ENCODE peak calls at places on chromosomes 12 and 14, in six cellular contexts. S, U, M, Z, T and K are unnamed samples. For H3K4me1, the result is how much of the 10 kb centered on the place peaks cover.

GRCh38 chr12:125065753-125066570 is 727 bp downstream of the AACS start:
- DNase-seq in S (no peak), U (no peak), M (no peak), Z (no peak), T (no peak), K (no peak)

GRCh38 chr12:53613821-53614220 is 12.4 kb downstream of the ATF7 start:
- DNase-seq in S (no peak), U (no peak), M (peak), Z (no peak), T (no peak), K (peak)

GRCh38 chr12:6074979-6075585 is 49.4 kb downstream of the VWF start:
- DNase-seq in S (no peak), U (no peak), M (no peak), Z (no peak), T (peak), K (no peak)

GRCh38 chr12:4139191-4139590 is 134.4 kb upstream of the CCND2 start:
- DNase-seq in S (no peak), U (no peak), M (no peak), Z (no peak), T (no peak), K (no peak)

GRCh38 chr12:45343269-45344051 is 127.6 kb downstream of the ANO6 start:
- DNase-seq in S (no peak), U (no peak), M (peak), Z (peak), T (no peak), K (peak)

GRCh38 chr12:124379938-124380754 is 85.3 kb downstream of the RFLNA start:
- DNase-seq in S (no peak), U (no peak), M (peak), Z (peak), T (peak), K (peak)

GRCh38 chr14:69699743-69700309 is 67.1 kb upstream of the SRSF5 start:
- DNase-seq in S (no peak), U (no peak), M (no peak), Z (no peak), T (no peak), K (no peak)

GRCh38 chr12:42749239-42749638 is 159.7 kb upstream of the PRICKLE1 start:
- DNase-seq in S (no peak), U (no peak), M (no peak), Z (no peak), T (no peak), K (no peak)

GRCh38 chr12:130818381-130819247 is 20.4 kb downstream of the STX2 start:
- DNase-seq in S (peak), U (no peak), M (no peak), Z (peak), T (peak), K (peak)

GRCh38 chr14:78202178-78202577 is 32.0 kb downstream of the NRXN3 start:
- DNase-seq in S (peak), U (no peak), M (no peak), Z (no peak), T (no peak), K (no peak)

GRCh38 chr12:48965447-48965846 is 6.1 kb downstream of the WNT10B start:
- DNase-seq in S (no peak), U (no peak), M (no peak), Z (peak), T (peak), K (no peak)

GRCh38 chr14:93858896-93859295 is 68.2 kb upstream of the FAM181A start:
- DNase-seq in S (no peak), U (no peak), M (no peak), Z (no peak), T (no peak), K (no peak)

GRCh38 chr12:67650528-67651379 is 2.2 kb downstream of the DYRK2 start:
- DNase-seq in S (peak), U (no peak), M (no peak), Z (no peak), T (no peak), K (no peak)

GRCh38 chr14:78007160-78007559 is 163.0 kb upstream of the NRXN3 start:
- DNase-seq in S (no peak), U (no peak), M (peak), Z (no peak), T (no peak), K (peak)

GRCh38 chr12:124786065-124786964 is 77.3 kb downstream of the SCARB1 start:
- DNase-seq in S (no peak), U (no peak), M (peak), Z (peak), T (peak), K (peak)

GRCh38 chr12:26723379-26724308 is 109.3 kb downstream of the ITPR2 start:
- DNase-seq in S (no peak), U (no peak), M (peak), Z (peak), T (no peak), K (peak)

GRCh38 chr14:90116444-90116843 is 54.6 kb downstream of the KCNK13 start:
- DNase-seq in S (no peak), U (no peak), M (no peak), Z (no peak), T (no peak), K (no peak)

GRCh38 chr12:113022563-113023297 is 33.8 kb upstream of the DTX1 start:
- DNase-seq in S (no peak), U (no peak), M (no peak), Z (no peak), T (no peak), K (no peak)

GRCh38 chr14:91229005-91229382 is 15.5 kb downstream of the GPR68 start:
- DNase-seq in S (no peak), U (no peak), M (no peak), Z (no peak), T (no peak), K (no peak)

GRCh38 chr14:95494456-95494855 is 22.0 kb downstream of the SYNE3 start:
- DNase-seq in S (no peak), U (no peak), M (no peak), Z (no peak), T (no peak), K (no peak)

GRCh38 chr12:5593056-5593455 is 161.1 kb downstream of the NTF3 start:
- DNase-seq in S (no peak), U (no peak), M (no peak), Z (no peak), T (no peak), K (no peak)

GRCh38 chr12:91804533-91804932 is 341.1 kb downstream of the BTG1 start:
- DNase-seq in S (no peak), U (peak), M (peak), Z (no peak), T (no peak), K (peak)

GRCh38 chr14:77206877-77207389 is 25.3 kb downstream of the TMEM63C start:
- DNase-seq in S (no peak), U (no peak), M (no peak), Z (no peak), T (no peak), K (no peak)

GRCh38 chr14:28651148-28651547 is 115.4 kb upstream of the FOXG1 start:
- DNase-seq in S (no peak), U (no peak), M (peak), Z (peak), T (no peak), K (peak)

GRCh38 chr12:42447371-42447786 is 121.4 kb downstream of the PPHLN1 start:
- DNase-seq in S (no peak), U (no peak), M (peak), Z (peak), T (peak), K (no peak)

GRCh38 chr12:122641976-122642375 is 61.2 kb downstream of the HCAR2 start:
- DNase-seq in S (no peak), U (no peak), M (no peak), Z (peak), T (no peak), K (peak)

GRCh38 chr12:52813203-52813819 is 605 bp downstream of the KRT4 start:
- DNase-seq in S (no peak), U (no peak), M (no peak), Z (no peak), T (no peak), K (no peak)

GRCh38 chr12:108734200-108734906 is 3.0 kb upstream of the CORO1C start:
- DNase-seq in S (no peak), U (peak), M (peak), Z (peak), T (no peak), K (peak)

GRCh38 chr14:57979376-57980048 is 113.6 kb upstream of the SLC35F4 start:
- DNase-seq in S (no peak), U (no peak), M (no peak), Z (no peak), T (no peak), K (no peak)

GRCh38 chr14:95703805-95704204 is 10.1 kb downstream of the TCL1A start:
- DNase-seq in S (no peak), U (no peak), M (no peak), Z (no peak), T (no peak), K (no peak)

GRCh38 chr14:72559227-72559626 is 334.7 kb downstream of the DPF3 start:
- DNase-seq in S (peak), U (no peak), M (peak), Z (peak), T (peak), K (peak)

GRCh38 chr14:37862263-37862662 is 266.8 kb downstream of the TTC6 start:
- DNase-seq in S (no peak), U (no peak), M (no peak), Z (no peak), T (no peak), K (no peak)

GRCh38 chr12:47574252-47575021 is 131.4 kb downstream of the RPAP3 start:
- DNase-seq in S (no peak), U (no peak), M (no peak), Z (no peak), T (no peak), K (no peak)
- H3K4me1 ChIP-seq in S (under half), U (under half), M (under half), Z (under half), T (under half), K (under half)

DNA sequence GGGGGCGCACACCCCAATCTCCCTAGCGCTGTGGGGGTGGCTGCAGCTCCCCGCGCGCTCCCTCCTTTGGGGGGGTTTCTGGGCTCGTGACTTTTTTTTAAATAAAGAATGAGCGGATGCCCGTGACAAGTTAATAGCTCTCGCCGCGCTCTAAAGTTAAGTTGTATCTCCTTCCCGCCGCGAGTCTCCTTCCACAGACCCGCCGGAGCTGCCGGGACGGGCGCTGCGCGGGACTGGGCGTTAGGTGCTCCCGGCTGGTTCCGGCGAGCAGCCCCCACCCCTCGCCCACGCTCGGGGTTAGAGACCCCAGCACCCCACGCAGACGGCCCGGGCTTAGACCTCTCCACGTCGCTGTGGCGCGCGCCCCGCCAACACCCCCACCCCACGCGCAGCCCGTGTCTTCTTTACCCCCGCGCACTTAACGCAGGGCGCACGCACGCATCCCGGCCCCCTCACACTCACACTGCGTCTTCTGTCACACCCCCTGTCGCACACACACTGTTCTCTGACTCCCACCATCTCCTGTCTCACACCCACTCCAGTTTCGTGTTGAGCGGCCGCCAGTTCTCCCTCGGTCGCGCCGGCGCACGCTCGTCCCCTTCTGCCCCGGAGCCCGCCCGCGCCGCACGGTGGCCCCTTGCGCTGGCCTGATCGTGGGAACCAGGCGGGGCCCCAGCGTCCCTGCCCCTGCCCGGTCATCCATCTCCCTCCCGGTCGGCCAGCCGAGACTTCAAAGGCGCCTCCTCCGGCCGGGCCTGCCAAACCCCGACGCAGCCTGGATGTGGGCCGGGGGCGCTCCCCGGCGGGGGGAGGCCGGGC is 82.4 kb upstream of the HMGA2 start:
- DNase-seq in S (no peak), U (no peak), M (peak), Z (peak), T (peak), K (no peak)
- TF ChIP-seq EZH2 in S (no peak), U (no peak), M (no peak), Z (no peak), T (no peak), K (no peak)

GRCh38 chr14:74244115-74244514 is 4.9 kb downstream of the VSX2 start:
- DNase-seq in S (no peak), U (no peak), M (no peak), Z (no peak), T (peak), K (no peak)
- TF ChIP-seq CTCF in S (peak), U (peak), M (no peak), Z (no peak), T (peak), K (no peak)

GRCh38 chr14:22478247-22478646 is 110.8 kb downstream of the DAD1 start:
- DNase-seq in S (no peak), U (no peak), M (no peak), Z (no peak), T (no peak), K (no peak)
- H3K4me1 ChIP-seq in S (under half), U (under half), M (under half), Z (under half), T (half or more), K (under half)

DNA sequence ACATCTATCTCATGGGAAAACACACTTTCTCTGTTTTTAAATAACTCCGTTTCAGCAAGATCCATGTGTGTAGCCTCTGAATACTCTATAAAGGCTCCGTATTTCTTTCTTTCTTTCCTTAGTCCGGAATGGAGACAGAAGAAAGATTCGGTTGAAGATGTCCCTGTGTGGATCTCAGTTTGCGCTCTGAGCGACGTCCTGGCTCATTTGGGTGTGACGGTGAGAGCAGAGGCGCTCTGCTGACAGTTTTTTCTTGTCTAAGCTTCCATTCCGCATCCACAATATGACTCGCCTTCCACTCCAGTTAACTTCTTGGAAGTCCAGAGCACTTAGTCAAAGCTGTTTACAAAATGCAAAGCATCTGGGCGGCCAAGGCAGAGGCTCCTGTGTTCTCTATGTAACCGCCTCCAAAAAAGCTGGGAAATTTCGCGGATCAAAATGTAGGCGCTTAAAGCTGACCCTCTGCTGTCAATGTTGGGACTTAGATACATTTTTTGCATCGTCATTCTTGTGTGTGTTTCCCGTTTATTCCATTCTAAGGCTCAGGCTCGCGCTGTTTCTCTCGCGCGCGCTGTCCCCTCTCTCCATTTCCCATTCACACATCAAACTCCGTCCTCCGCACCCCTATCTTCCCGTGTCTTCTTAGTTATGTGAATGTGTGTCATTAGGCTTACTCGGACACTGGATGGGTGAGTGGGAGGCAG is 910 bp upstream of the FLRT2 start:
- DNase-seq in S (no peak), U (no peak), M (peak), Z (peak), T (peak), K (peak)
- TF ChIP-seq EZH2 in S (no peak), U (no peak), M (no peak), Z (no peak), T (no peak), K (no peak)

DNA sequence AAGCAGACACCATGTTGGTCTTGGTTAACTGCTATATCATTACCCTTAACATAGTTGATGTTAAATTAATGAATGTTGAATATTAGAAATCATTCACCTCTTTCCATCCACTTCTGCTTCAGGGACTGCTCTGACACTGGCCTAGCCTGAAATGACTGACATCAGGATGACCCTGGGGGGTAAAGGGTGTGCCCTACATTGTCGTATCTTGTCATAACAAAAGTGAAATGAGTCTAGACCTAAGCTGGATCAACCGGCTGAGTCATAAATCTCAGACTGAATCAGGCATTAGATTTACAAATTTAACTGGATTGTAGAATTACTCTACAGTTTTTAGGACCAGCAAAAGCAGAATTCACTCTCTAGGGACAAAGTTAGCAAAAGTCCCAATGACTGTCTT is 35.3 kb downstream of the KICS2 start:
- DNase-seq in S (no peak), U (no peak), M (no peak), Z (peak), T (no peak), K (peak)
- TF ChIP-seq CTCF in S (no peak), U (no peak), M (no peak), Z (no peak), T (no peak), K (no peak)

DNA sequence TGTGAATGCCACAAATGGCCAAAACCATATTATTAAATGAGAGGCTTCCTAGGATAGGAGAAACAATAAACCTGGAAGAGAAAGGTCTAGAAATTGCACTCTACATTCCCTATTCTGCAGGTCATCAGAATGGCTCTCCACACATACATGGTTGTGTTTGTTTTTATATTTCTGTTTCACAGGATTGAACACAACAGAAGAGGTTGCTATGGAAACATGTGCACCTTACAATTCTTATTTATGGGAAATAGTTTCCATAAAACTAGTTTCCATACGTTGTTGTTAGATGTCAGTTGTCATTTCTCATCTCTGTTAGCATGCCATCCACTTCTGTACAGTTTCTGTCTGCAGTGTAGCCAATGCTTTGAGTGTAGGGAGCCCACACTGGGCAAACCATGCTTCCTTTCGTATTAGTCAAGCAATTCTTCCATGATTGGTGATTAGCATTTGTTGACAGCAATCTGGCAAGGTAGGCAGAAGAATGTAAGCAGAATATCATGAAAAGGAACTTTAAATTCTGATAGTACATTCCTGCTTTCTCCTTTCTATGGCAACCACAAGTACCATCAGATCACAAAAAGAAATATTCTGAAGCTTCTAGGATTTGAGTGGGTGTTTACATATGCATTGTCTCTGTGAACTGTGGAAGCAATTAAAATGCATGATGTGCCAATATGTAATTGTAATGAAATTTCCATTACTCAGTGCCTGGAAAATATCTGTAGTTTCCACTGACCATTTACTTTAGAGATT is 141.7 kb upstream of the AVPR1A start:
- DNase-seq in S (no peak), U (no peak), M (no peak), Z (no peak), T (no peak), K (no peak)
- H3K4me1 ChIP-seq in S (half or more), U (under half), M (under half), Z (under half), T (under half), K (under half)